ENCODE peak calls at places on chromosomes 7 and 10, in ten cellular contexts. Y, U, H, J, N, K, Z, O, B and C are unnamed samples.

GRCh38 chr7:142717453-142717852 is 31.8 kb upstream of the PRSS1 start:
- DNase-seq in N (no peak), J (no peak), B (no peak), U (no peak), Z (no peak), H (no peak), Y (no peak), O (peak), K (no peak), C (no peak)

GRCh38 chr7:35762781-35763180 is 38.1 kb upstream of the SEPTIN7 start:
- DNase-seq in O (no peak), B (no peak), Z (peak), U (no peak), Y (no peak), N (no peak), J (no peak), H (no peak), K (no peak), C (no peak)

GRCh38 chr10:26503911-26504310 is 65.8 kb downstream of the APBB1IP start:
- DNase-seq in B (peak), N (no peak), U (peak), K (no peak), O (peak), Z (no peak), H (no peak), Y (no peak), J (no peak), C (no peak)

GRCh38 chr7:30379131-30379530 is 94.7 kb downstream of the ZNRF2 start:
- DNase-seq in K (no peak), Z (peak), Y (peak), H (no peak), O (no peak), B (no peak), J (no peak), U (no peak), N (no peak), C (no peak)

GRCh38 chr10:114684085-114684821 is 26.2 kb upstream of the ABLIM1 start:
- DNase-seq in K (no peak), U (no peak), J (no peak), B (no peak), N (no peak), Z (peak), O (no peak), Y (peak), H (no peak), C (peak)

GRCh38 chr7:12801107-12801506 is 113.7 kb downstream of the ARL4A start:
- DNase-seq in O (no peak), U (no peak), Y (no peak), N (no peak), B (no peak), J (no peak), Z (no peak), H (no peak), K (no peak), C (no peak)

GRCh38 chr10:48602401-48603135 is 2.3 kb downstream of the ARHGAP22 start:
- DNase-seq in O (no peak), J (no peak), H (no peak), Y (peak), K (no peak), U (no peak), Z (peak), B (no peak), N (no peak), C (no peak)

GRCh38 chr10:70247360-70247759 is 14.1 kb upstream of the PPA1 start:
- DNase-seq in Y (no peak), Z (no peak), J (no peak), U (no peak), B (no peak), O (no peak), H (no peak), K (no peak), N (no peak), C (no peak)

GRCh38 chr10:52056296-52056695 is 257.8 kb upstream of the DKK1 start:
- DNase-seq in Y (no peak), H (no peak), U (no peak), N (no peak), O (no peak), B (no peak), Z (no peak), K (no peak), J (no peak), C (no peak)

GRCh38 chr10:3948843-3949242 is 163.8 kb upstream of the KLF6 start:
- DNase-seq in J (no peak), H (no peak), B (no peak), Z (peak), U (no peak), K (no peak), Y (peak), O (peak), N (no peak), C (no peak)

GRCh38 chr10:6089334-6090219 is 743 bp downstream of the RBM17 start:
- DNase-seq in J (no peak), K (no peak), Y (no peak), Z (no peak), N (no peak), U (peak), O (no peak), H (no peak), B (peak), C (peak)

GRCh38 chr10:78200686-78201085 is 167.0 kb downstream of the RPS24 start:
- DNase-seq in U (no peak), H (no peak), O (no peak), Y (no peak), K (no peak), N (no peak), J (no peak), Z (no peak), B (no peak), C (no peak)

GRCh38 chr7:40747856-40748255 is 613.1 kb downstream of the SUGCT start:
- DNase-seq in B (no peak), Y (peak), Z (peak), J (no peak), O (no peak), K (no peak), U (no peak), H (no peak), N (no peak), C (no peak)

GRCh38 chr7:70098133-70098561 is 499.9 kb downstream of the AUTS2 start:
- DNase-seq in K (no peak), H (no peak), N (no peak), Y (no peak), J (no peak), O (no peak), Z (no peak), B (no peak), U (no peak), C (no peak)

GRCh38 chr10:7184660-7185366 is 226.0 kb downstream of the SFMBT2 start:
- DNase-seq in Z (no peak), U (no peak), J (no peak), B (no peak), K (peak), N (peak), H (no peak), O (no peak), Y (no peak), C (no peak)

GRCh38 chr7:2853147-2853546 is 9.0 kb upstream of the GNA12 start:
- DNase-seq in B (no peak), K (no peak), Y (peak), Z (peak), N (no peak), J (no peak), O (no peak), U (no peak), H (no peak), C (no peak)

GRCh38 chr10:113648478-113648877 is 15.4 kb downstream of the NRAP start:
- DNase-seq in Z (no peak), K (no peak), Y (peak), O (no peak), N (no peak), H (no peak), U (no peak), J (no peak), B (no peak), C (no peak)

GRCh38 chr7:42254217-42254616 is 17.2 kb upstream of the GLI3 start:
- DNase-seq in B (no peak), N (no peak), Y (peak), U (no peak), H (no peak), O (no peak), J (no peak), K (no peak), Z (peak), C (no peak)

GRCh38 chr7:28573059-28573553 is 160.8 kb downstream of the CREB5 start:
- DNase-seq in Z (peak), H (no peak), J (no peak), U (no peak), K (no peak), O (no peak), Y (peak), B (no peak), N (no peak), C (peak)

GRCh38 chr7:39949980-39950472 is at the start of gene CDK13:
- DNase-seq in Y (peak), K (peak), N (peak), H (no peak), B (peak), J (peak), O (peak), Z (peak), U (peak), C (peak)

GRCh38 chr7:137296551-137296950 is 47.0 kb downstream of the PTN start:
- DNase-seq in Z (no peak), H (no peak), N (no peak), Y (no peak), J (no peak), O (no peak), K (no peak), U (no peak), B (no peak), C (no peak)

GRCh38 chr10:24503627-24504320 is 219.9 kb downstream of the ARHGAP21 start:
- DNase-seq in O (no peak), Y (peak), Z (peak), J (no peak), U (peak), H (peak), B (peak), N (peak), K (peak), C (peak)

GRCh38 chr10:97685395-97685958 is 1.6 kb downstream of the AVPI1 start:
- DNase-seq in H (no peak), J (no peak), O (no peak), U (peak), B (peak), Y (peak), Z (peak), K (no peak), N (no peak), C (peak)

GRCh38 chr10:71333154-71333887 is 14.3 kb downstream of the SLC29A3 start:
- DNase-seq in J (no peak), K (no peak), U (no peak), B (no peak), O (no peak), Z (no peak), H (no peak), N (peak), Y (no peak), C (peak)

GRCh38 chr10:56537984-56538383 is 176.9 kb upstream of the ZWINT start:
- DNase-seq in B (no peak), H (no peak), K (no peak), Z (peak), Y (peak), U (no peak), O (no peak), J (no peak), N (no peak), C (no peak)

GRCh38 chr10:54441286-54441685 is 359.7 kb downstream of the PCDH15 start:
- DNase-seq in J (no peak), K (no peak), O (no peak), H (no peak), B (no peak), N (no peak), Y (no peak), Z (no peak), U (no peak), C (peak)

GRCh38 chr10:93376372-93377296 is 105.5 kb downstream of the MYOF start:
- DNase-seq in O (no peak), N (peak), J (no peak), U (peak), H (peak), Y (peak), K (peak), Z (peak), B (peak), C (peak)

GRCh38 chr7:5780801-5781496 is 514 bp downstream of the RNF216 start:
- DNase-seq in H (no peak), O (peak), J (peak), B (peak), Z (no peak), Y (peak), N (peak), U (peak), K (peak), C (peak)

GRCh38 chr7:102080003-102080361 is 206.7 kb upstream of the SH2B2 start:
- DNase-seq in B (no peak), H (no peak), U (no peak), Z (no peak), O (no peak), N (no peak), K (no peak), J (no peak), Y (no peak), C (no peak)

GRCh38 chr7:44538093-44538797 is 2.9 kb downstream of the NPC1L1 start:
- DNase-seq in O (no peak), N (peak), Y (no peak), B (no peak), K (peak), Z (no peak), U (no peak), J (no peak), H (no peak), C (no peak)

GRCh38 chr7:112510032-112510742 is 29.4 kb downstream of the LSMEM1 start:
- DNase-seq in J (no peak), U (no peak), Y (peak), O (no peak), B (no peak), K (peak), Z (peak), N (peak), H (peak), C (no peak)

GRCh38 chr10:71312220-71312619 is 6.8 kb upstream of the SLC29A3 start:
- DNase-seq in N (no peak), O (no peak), U (no peak), K (no peak), H (no peak), B (no peak), J (no peak), Z (no peak), Y (no peak), C (no peak)

GRCh38 chr10:80473692-80474596 is 19.8 kb downstream of the TSPAN14 start:
- DNase-seq in J (no peak), U (no peak), K (no peak), O (no peak), Y (peak), N (no peak), H (no peak), Z (peak), B (no peak), C (no peak)

GRCh38 chr10:32187686-32188085 is 131.5 kb upstream of the KIF5B start:
- DNase-seq in B (no peak), Y (no peak), K (no peak), U (no peak), J (no peak), N (no peak), Z (no peak), O (no peak), H (no peak), C (no peak)

GRCh38 chr7:149081914-149082313 is 8.6 kb downstream of the ZNF786 start:
- DNase-seq in J (no peak), U (peak), B (no peak), N (no peak), O (no peak), Y (no peak), H (no peak), K (no peak), Z (no peak), C (no peak)

GRCh38 chr10:18297659-18298058 is 157.4 kb downstream of the CACNB2 start:
- DNase-seq in Y (no peak), U (no peak), N (no peak), K (no peak), H (no peak), J (no peak), Z (no peak), O (no peak), B (no peak), C (no peak)

GRCh38 chr10:18303851-18304800 is 163.9 kb downstream of the CACNB2 start:
- DNase-seq in O (no peak), U (no peak), H (no peak), J (no peak), B (no peak), Y (no peak), N (no peak), Z (no peak), K (no peak), C (no peak)

GRCh38 chr10:18294633-18295032 is 154.4 kb downstream of the CACNB2 start:
- DNase-seq in K (no peak), Z (no peak), N (no peak), U (peak), H (no peak), O (no peak), Y (no peak), J (no peak), B (no peak), C (no peak)

GRCh38 chr10:18293536-18294510 is 153.6 kb downstream of the CACNB2 start:
- DNase-seq in U (no peak), J (no peak), O (no peak), H (no peak), K (no peak), Y (no peak), B (no peak), N (no peak), Z (no peak), C (no peak)

DNA sequence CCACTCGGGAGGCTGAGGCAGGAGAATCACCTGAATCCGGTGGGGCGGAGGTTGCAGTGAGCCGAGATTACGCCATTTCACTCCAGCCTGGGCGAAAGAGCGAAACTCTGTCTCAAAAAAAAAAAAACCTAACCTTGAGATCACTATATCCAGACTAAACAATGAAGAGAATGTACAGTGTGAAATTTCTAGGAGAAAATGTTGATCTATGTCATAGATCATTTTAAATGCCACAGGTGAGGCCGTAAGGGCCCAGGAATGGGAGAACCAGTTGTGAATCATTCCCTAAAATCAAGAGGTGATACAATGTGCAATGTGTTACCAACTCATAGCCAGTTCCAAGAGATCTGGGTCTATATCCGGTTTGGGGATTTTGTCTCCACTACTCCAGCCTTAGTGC is 158.0 kb downstream of the CACNB2 start:
- DNase-seq in B (no peak), H (no peak), N (no peak), Z (no peak), Y (no peak), J (no peak), U (no peak), O (no peak), K (no peak), C (no peak)
- TF ChIP-seq CTCF in B (no peak), H (no peak), N (no peak), Z (no peak), Y (no peak), J (no peak), U (no peak), O (no peak), K (no peak), C (no peak)

GRCh38 chr7:73971701-73972341 is 56.2 kb upstream of the ELN start:
- DNase-seq in Z (no peak), K (no peak), O (no peak), N (no peak), H (no peak), B (no peak), Y (no peak), J (no peak), U (peak), C (no peak)
- TF ChIP-seq CTCF in Z (no peak), K (no peak), O (no peak), N (no peak), H (peak), B (no peak), Y (no peak), J (no peak), U (peak), C (no peak)

DNA sequence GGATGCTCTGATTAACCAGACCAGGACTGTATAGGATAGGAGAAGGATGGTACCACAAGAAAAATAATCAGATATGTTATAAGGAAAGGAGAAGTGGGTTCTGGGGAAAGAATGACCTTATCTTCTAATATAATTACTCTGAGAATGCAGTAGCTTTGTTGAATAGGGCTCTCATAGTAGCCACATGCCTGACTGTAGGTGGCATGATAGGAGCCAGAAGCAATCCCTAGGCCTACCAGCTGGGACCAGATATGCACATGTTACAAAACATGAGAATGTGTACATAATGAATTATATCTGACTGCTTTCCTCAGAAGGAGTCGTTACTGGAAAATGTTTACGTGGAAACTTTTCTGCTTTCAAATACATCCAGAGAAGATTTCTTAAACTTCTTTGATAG is 53.2 kb upstream of the FAM3C start:
- DNase-seq in N (no peak), Z (no peak), K (no peak), Y (peak), J (no peak), B (no peak), O (no peak), U (no peak), H (no peak), C (peak)
- TF ChIP-seq CTCF in N (no peak), Z (no peak), K (no peak), Y (peak), J (no peak), B (no peak), O (no peak), U (no peak), H (peak), C (peak)

GRCh38 chr7:11437987-11438386 is 394.0 kb downstream of the THSD7A start:
- DNase-seq in K (no peak), Y (peak), O (no peak), H (peak), B (no peak), J (no peak), N (no peak), Z (peak), U (no peak), C (no peak)
- TF ChIP-seq CTCF in K (no peak), Y (no peak), O (no peak), H (no peak), B (no peak), J (no peak), N (no peak), Z (no peak), U (no peak), C (no peak)

DNA sequence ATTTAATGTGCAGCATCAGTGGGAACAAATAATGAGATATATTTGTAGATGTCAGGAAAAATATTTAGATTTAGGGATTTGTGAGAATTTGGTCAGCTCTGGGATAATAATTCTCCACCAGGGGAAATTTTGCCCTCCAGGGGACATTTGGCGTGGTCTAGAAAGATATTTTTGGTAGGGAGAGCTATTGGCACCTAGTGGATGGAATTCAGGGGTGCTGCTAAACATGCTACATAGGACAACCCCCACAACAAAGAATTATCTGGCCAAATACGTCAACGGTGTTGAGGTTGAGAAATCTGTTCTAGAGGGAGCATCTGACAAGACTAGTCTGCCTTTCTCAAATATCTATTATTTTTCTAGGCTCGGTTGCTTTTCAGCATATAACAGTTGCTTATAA is 2.1 kb downstream of the ADK start:
- DNase-seq in Z (peak), H (no peak), J (no peak), O (no peak), N (no peak), U (peak), K (no peak), B (no peak), Y (peak), C (no peak)
- TF ChIP-seq CTCF in Z (peak), H (peak), J (no peak), O (no peak), N (no peak), U (peak), K (no peak), B (peak), Y (peak), C (peak)

GRCh38 chr7:123208793-123209192 is 9.0 kb upstream of the SLC13A1 start:
- DNase-seq in B (no peak), Y (peak), Z (no peak), K (no peak), H (no peak), N (no peak), O (no peak), U (peak), J (no peak), C (peak)
- TF ChIP-seq CTCF in B (no peak), Y (peak), Z (no peak), K (no peak), H (no peak), N (peak), O (no peak), U (peak), J (no peak), C (peak)

DNA sequence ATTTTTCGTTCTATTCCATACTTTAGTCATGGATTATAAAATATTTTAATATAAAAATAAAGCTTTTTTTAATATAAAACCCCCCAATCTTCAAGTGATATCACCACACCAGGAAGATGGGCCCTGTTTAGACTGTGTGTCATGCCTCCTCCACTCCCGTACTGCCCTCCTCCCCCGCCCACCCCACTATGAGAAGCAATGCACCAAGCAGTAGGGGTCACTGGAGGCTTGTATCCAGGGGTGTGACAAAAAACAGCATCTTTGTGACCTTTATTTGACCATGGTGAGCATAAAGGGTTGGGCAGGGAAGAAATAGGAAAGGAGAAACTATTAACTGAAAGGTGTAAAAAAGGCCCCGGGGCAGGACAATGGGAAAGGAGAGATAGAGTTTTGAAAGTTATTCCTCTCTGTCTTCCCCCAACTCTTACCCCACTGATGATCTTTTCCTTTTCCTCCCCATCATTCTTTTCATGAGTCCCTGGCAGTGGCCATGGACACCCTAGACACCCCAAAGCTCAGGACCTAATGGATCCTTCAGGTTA is 3.5 kb downstream of the PITX3 start:
- DNase-seq in K (no peak), O (no peak), Z (no peak), U (no peak), Y (no peak), J (no peak), H (no peak), N (no peak), B (no peak), C (no peak)
- TF ChIP-seq CTCF in K (no peak), O (no peak), Z (no peak), U (no peak), Y (no peak), J (no peak), H (no peak), N (no peak), B (no peak), C (no peak)

GRCh38 chr7:151725844-151726770 is 150.8 kb downstream of the PRKAG2 start:
- DNase-seq in U (no peak), B (no peak), J (no peak), Z (peak), O (no peak), Y (no peak), K (no peak), N (no peak), H (no peak), C (no peak)
- TF ChIP-seq CTCF in U (peak), B (no peak), J (no peak), Z (no peak), O (no peak), Y (no peak), K (no peak), N (no peak), H (no peak), C (no peak)